ENCODE peak calls at places on chromosomes 16 and 17, in four cellular contexts. E is right atrium auricular region, L is brain microvascular endothelial cell, G is psoas muscle. Z is an unnamed sample.

GRCh38 chr17:63356275-63356905 is 89.7 kb downstream of the CYB561 start:
- DNase-seq in E (no peak), G (no peak), L (peak; percentile 76), Z (no peak)

GRCh38 chr17:82869536-82869935 is 29.7 kb upstream of the ZNF750 start:
- DNase-seq in E (no peak), G (no peak), L (no peak), Z (no peak)

GRCh38 chr16:26658486-26658885 is 408.2 kb upstream of the C16orf82 start:
- DNase-seq in E (no peak), L (no peak), G (no peak), Z (no peak)

GRCh38 chr16:86585821-86586611 is 7.7 kb downstream of the FOXL1 start:
- DNase-seq in L (no peak), G (no peak), E (no peak), Z (no peak)

GRCh38 chr17:43860077-43860725 is 13.2 kb downstream of the CD300LG start:
- DNase-seq in G (no peak), L (no peak), E (no peak), Z (no peak)

GRCh38 chr16:53429221-53429943 is 4.9 kb upstream of the RBL2 start:
- DNase-seq in L (peak; percentile 63), E (no peak), G (no peak), Z (no peak)

GRCh38 chr17:77821114-77821513 is 137.4 kb upstream of the TNRC6C start:
- DNase-seq in L (no peak), G (no peak), E (no peak), Z (no peak)

GRCh38 chr16:85542548-85542927 is 70.6 kb upstream of the GSE1 start:
- DNase-seq in L (no peak), E (no peak), G (no peak), Z (no peak)

GRCh38 chr17:66625321-66625767 is 209.6 kb upstream of the CACNG5 start:
- DNase-seq in E (no peak), G (no peak), L (no peak), Z (no peak)

GRCh38 chr17:45906927-45907622 is 12.7 kb downstream of the MAPT start:
- DNase-seq in L (no peak), G (no peak), E (no peak), Z (no peak)

GRCh38 chr17:73644145-73645049 is at the start of gene SDK2:
- DNase-seq in G (no peak), L (no peak), E (no peak), Z (no peak)

GRCh38 chr17:17888821-17889220 is 52.0 kb upstream of the SREBF1 start:
- DNase-seq in G (no peak), L (no peak), E (no peak), Z (no peak)

GRCh38 chr16:72262711-72263110 is 90.8 kb upstream of the PMFBP1 start:
- DNase-seq in E (no peak), G (no peak), L (no peak), Z (no peak)

GRCh38 chr17:55964191-55964590 is 189.1 kb upstream of the ANKFN1 start:
- DNase-seq in L (no peak), E (no peak), G (no peak), Z (no peak)

GRCh38 chr17:81832608-81833159 is 407 bp downstream of the MCRIP1 start:
- DNase-seq in L (no peak), E (no peak), G (no peak), Z (no peak)

GRCh38 chr16:11236855-11237254 is 19.1 kb downstream of the SOCS1 start:
- DNase-seq in E (no peak), L (no peak), G (no peak), Z (no peak)

GRCh38 chr16:3281222-3281621 is 2.1 kb upstream of the ZNF263 start:
- DNase-seq in G (no peak), L (no peak), E (no peak), Z (no peak)

GRCh38 chr17:59439261-59439660 is 107.8 kb downstream of the YPEL2 start:
- DNase-seq in L (no peak), E (no peak), G (no peak), Z (no peak)
- H3K27ac ChIP-seq in L (no peak overlapping the region), E (peak overlapping the region; percentile 90), G (peak overlapping the region; percentile 76), Z (no peak overlapping the region)

DNA sequence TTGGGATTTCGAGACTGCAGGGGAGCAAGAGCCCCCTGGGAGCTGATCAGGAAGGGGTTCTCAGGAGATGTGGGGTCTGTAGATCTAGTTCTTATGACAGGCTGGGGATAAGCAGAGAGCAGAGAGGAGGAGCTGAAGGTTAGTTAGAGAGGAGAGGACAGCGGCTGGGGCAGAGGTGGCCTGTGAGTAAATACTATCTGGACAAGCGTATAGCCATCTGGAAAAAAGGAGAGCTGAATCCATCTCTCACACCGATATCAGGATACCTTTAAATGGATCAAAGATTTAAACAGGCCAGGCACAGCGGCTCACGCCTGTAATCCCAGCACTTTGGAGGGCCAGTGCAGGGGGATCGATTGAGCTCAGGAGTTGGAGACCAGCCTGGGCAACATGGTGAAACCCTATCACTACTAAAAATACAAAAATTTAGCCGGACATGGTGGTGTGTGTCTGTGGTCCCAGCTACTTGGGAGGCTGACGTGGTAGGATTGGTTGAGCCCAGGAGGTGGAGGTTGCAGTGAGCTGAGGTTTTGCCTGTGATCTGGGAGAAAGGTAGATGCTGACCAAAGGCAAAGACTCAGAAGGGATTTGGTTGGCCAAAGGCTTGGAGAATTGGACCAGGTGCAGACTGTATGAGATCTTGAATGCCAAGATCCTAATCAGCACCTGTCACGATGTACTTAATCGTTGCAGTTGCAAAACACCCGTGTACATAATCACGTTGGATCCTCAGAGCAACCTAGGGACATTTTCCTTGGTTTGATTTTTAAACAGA is 18.9 kb upstream of the SLC25A19 start:
- DNase-seq in E (no peak), L (no peak), G (no peak), Z (no peak)
- H3K27ac ChIP-seq in E (no peak overlapping the region), L (no peak overlapping the region), G (no peak overlapping the region), Z (no peak overlapping the region)

GRCh38 chr17:58416396-58416795 is 938 bp downstream of the RNF43 start:
- DNase-seq in G (no peak), L (no peak), E (no peak), Z (no peak)
- H3K27ac ChIP-seq in G (no peak overlapping the region), L (no peak overlapping the region), E (peak overlapping the region; percentile 79), Z (no peak overlapping the region)

GRCh38 chr17:20944014-20944905 is 98.6 kb downstream of the USP22 start:
- DNase-seq in E (no peak), L (no peak), G (no peak), Z (no peak)
- H3K27ac ChIP-seq in E (no peak overlapping the region), L (no peak overlapping the region), G (no peak overlapping the region), Z (no peak overlapping the region)